ENCODE peak calls at places on chromosomes 11 and 22, in eight cellular contexts. Z, G, S, J, H, W, X and M are unnamed samples.

GRCh38 chr11:18347471-18348125 is 25.2 kb downstream of the GTF2H1 start:
- DNase-seq in Z (no peak), G (no peak), S (no peak), J (no peak), H (no peak), W (no peak), X (no peak), M (peak)

GRCh38 chr22:50250555-50251471 is at the start of gene HDAC10:
- DNase-seq in Z (peak), G (peak), S (peak), J (no peak), H (peak), W (peak), X (peak), M (no peak)

GRCh38 chr11:73445980-73446379 is 69.8 kb downstream of the RELT start:
- DNase-seq in Z (no peak), G (no peak), S (no peak), J (no peak), H (no peak), W (no peak), X (no peak), M (no peak)

GRCh38 chr11:78840623-78841022 is 266.0 kb upstream of the NARS2 start:
- DNase-seq in Z (no peak), G (no peak), S (no peak), J (no peak), H (no peak), W (no peak), X (no peak), M (no peak)

GRCh38 chr22:26590525-26590858 is 560 bp upstream of the TPST2 start:
- DNase-seq in Z (no peak), G (no peak), S (no peak), J (no peak), H (no peak), W (no peak), X (no peak), M (no peak)

GRCh38 chr11:77126861-77127673 is 979 bp upstream of the MYO7A start:
- DNase-seq in Z (peak), G (peak), S (peak), J (no peak), H (peak), W (peak), X (peak), M (no peak)

GRCh38 chr11:82976786-82977185 is 75.2 kb downstream of the DDIAS start:
- DNase-seq in Z (no peak), G (no peak), S (no peak), J (no peak), H (no peak), W (no peak), X (no peak), M (no peak)

GRCh38 chr11:108037636-108038035 is 28.9 kb downstream of the CUL5 start:
- DNase-seq in Z (no peak), G (no peak), S (no peak), J (no peak), H (no peak), W (no peak), X (no peak), M (no peak)

GRCh38 chr11:116742104-116742503 is 30.7 kb downstream of the BUD13 start:
- DNase-seq in Z (no peak), G (no peak), S (no peak), J (no peak), H (no peak), W (peak), X (no peak), M (no peak)

GRCh38 chr11:4713241-4713640 is 8.7 kb downstream of the MMP26 start:
- DNase-seq in Z (no peak), G (no peak), S (no peak), J (no peak), H (no peak), W (no peak), X (no peak), M (no peak)

GRCh38 chr11:106961518-106961917 is 56.8 kb downstream of the GUCY1A2 start:
- DNase-seq in Z (no peak), G (no peak), S (no peak), J (no peak), H (no peak), W (no peak), X (no peak), M (peak)

GRCh38 chr11:95877288-95877687 is 46.6 kb downstream of the MTMR2 start:
- DNase-seq in Z (no peak), G (no peak), S (no peak), J (peak), H (no peak), W (no peak), X (no peak), M (peak)

GRCh38 chr22:25061605-25062377 is 109.3 kb downstream of the KIAA1671 start:
- DNase-seq in Z (no peak), G (no peak), S (no peak), J (no peak), H (no peak), W (no peak), X (no peak), M (no peak)

GRCh38 chr22:25059438-25059837 is 106.9 kb downstream of the KIAA1671 start:
- DNase-seq in Z (no peak), G (no peak), S (no peak), J (no peak), H (no peak), W (no peak), X (no peak), M (no peak)

GRCh38 chr22:25061134-25061533 is 108.6 kb downstream of the KIAA1671 start:
- DNase-seq in Z (no peak), G (no peak), S (no peak), J (no peak), H (no peak), W (no peak), X (no peak), M (no peak)

GRCh38 chr22:25062378-25063095 is 110.0 kb downstream of the KIAA1671 start:
- DNase-seq in Z (no peak), G (no peak), S (no peak), J (no peak), H (no peak), W (no peak), X (no peak), M (no peak)

DNA sequence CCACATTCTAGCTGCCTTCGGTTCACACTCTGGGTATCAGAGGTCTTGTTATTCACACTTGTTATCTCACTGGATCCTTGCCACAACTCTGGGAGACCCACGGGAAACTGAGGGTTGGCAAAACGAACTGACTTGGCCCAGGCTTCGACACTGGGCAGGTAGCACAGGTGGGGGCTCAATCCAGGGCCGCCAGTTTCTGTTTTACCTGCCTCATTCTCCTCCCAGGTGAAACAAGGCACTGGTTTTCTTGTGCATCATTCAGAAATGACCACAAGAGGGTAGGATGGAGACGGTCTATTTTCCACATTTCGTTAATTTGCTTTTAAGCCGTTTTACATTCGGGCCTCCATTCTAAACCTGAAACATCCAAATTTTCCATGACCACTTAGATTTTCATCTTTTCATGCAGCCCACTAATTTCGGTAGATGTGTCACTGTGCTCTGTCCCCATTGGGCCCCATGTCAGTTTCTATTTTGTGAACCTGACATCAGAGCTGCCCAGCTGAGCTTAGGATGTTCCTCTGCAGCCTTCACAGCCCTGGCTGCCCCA is 108.1 kb downstream of the KIAA1671 start:
- DNase-seq in Z (no peak), G (no peak), S (no peak), J (no peak), H (no peak), W (no peak), X (no peak), M (no peak)
- TF ChIP-seq CTCF in Z (no peak), G (peak), S (peak), J (no peak), H (peak), W (peak), X (no peak), M (no peak)

GRCh38 chr11:123429336-123429735 is 733 bp upstream of the GRAMD1B start:
- DNase-seq in Z (no peak), G (no peak), S (no peak), J (no peak), H (no peak), W (no peak), X (no peak), M (peak)
- H3K4me3 ChIP-seq in Z (no peak), G (no peak), S (no peak), J (no peak), H (peak), W (peak), X (no peak), M (peak)

DNA sequence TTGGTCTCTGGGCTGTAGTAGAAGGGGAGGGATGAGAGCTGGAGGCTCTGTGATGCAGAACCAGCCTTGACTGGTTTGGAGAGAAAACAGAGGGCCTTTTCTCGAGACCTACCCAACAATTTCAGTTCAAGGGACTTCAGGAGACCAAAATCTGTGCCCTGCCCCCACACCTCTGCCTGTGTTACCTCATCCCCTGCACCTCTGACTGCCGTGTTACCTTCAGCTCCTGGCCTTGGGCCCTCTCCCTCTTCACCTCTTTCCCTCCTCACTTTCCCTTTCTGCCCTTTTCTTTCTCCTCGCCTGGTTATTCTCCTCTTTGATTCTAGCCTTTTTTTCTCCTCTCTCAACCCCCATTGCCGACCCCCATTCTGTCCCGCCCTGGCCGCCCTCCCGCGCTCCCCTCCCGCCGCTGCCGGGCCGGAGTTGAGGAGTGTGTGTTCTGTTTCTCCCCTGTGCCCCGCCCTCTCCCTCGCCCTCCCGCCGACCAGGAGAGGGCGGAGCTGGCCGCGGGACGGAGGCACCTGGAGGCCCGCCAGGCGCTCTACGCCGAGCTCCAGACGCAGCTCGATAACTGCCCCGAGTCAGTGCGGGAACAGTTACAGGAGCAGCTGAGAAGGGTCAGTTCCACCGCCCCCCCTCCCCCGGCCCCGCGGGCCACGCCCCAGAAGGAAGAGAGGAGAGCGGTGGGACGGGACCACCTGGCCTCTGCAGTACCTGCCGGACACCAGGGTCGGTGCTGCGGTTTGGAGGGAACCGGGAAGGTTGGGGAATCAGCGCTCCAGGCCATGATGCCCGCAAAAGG is 27.2 kb downstream of the PHLDB1 start:
- DNase-seq in Z (peak), G (peak), S (peak), J (no peak), H (peak), W (peak), X (peak), M (no peak)
- TF ChIP-seq CTCF in Z (peak), G (no peak), S (peak), J (no peak), H (peak), W (peak), X (no peak), M (no peak)

GRCh38 chr11:64253043-64253442 is 1.7 kb downstream of the PLCB3 start:
- DNase-seq in Z (no peak), G (no peak), S (no peak), J (no peak), H (no peak), W (no peak), X (no peak), M (no peak)
- H3K4me3 ChIP-seq in Z (no peak), G (no peak), S (peak), J (peak), H (peak), W (peak), X (no peak), M (peak)

DNA sequence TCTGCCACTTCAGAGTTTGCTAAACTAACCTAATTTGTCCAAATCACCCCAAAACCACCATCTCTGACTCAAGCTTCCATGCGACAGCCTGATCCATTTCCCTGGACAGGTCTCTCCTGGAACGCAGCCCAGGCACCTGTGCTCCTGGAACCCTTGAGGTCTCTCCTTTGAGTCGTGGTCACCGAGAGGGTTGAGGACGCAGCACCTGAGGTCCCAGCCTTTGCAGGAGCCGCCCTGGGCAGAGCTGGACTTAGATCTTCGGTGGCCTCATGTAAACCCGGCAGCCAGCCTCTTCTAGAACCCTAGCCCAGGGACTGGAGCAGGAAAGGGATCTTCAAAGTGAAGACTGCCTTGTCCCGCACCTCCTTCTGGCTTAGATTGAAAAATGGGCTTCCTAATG is 37.6 kb downstream of the ASRGL1 start:
- DNase-seq in Z (no peak), G (no peak), S (no peak), J (no peak), H (no peak), W (no peak), X (no peak), M (no peak)
- TF ChIP-seq CTCF in Z (no peak), G (no peak), S (no peak), J (no peak), H (no peak), W (no peak), X (no peak), M (no peak)

DNA sequence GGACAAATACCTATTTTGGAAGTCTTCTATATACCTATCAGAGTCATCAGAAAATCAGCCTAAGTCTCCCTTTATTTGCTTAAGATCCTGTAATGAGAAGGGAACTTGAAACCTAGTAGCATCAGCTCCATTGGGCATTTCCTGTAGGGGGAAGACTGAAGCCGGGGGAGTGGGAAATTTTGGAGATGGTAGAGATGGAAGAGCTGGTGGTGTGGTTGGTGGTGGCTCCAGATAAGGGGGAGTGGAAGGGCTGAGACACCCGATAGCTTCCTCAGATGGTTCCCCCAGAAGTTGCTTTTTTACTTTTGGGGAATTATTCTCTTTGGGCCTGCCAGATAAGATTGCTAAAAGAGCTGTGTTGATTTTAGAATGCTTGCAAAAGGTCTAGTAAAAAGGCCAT is 16.4 kb upstream of the EI24 start:
- DNase-seq in Z (no peak), G (no peak), S (no peak), J (no peak), H (no peak), W (no peak), X (no peak), M (no peak)
- H3K4me3 ChIP-seq in Z (no peak), G (no peak), S (no peak), J (no peak), H (no peak), W (no peak), X (no peak), M (no peak)

GRCh38 chr11:71994786-71995185 is 3.9 kb upstream of the IL18BP start:
- DNase-seq in Z (no peak), G (no peak), S (no peak), J (no peak), H (no peak), W (no peak), X (no peak), M (no peak)
- TF ChIP-seq CTCF in Z (no peak), G (no peak), S (no peak), J (no peak), H (no peak), W (peak), X (no peak), M (no peak)

DNA sequence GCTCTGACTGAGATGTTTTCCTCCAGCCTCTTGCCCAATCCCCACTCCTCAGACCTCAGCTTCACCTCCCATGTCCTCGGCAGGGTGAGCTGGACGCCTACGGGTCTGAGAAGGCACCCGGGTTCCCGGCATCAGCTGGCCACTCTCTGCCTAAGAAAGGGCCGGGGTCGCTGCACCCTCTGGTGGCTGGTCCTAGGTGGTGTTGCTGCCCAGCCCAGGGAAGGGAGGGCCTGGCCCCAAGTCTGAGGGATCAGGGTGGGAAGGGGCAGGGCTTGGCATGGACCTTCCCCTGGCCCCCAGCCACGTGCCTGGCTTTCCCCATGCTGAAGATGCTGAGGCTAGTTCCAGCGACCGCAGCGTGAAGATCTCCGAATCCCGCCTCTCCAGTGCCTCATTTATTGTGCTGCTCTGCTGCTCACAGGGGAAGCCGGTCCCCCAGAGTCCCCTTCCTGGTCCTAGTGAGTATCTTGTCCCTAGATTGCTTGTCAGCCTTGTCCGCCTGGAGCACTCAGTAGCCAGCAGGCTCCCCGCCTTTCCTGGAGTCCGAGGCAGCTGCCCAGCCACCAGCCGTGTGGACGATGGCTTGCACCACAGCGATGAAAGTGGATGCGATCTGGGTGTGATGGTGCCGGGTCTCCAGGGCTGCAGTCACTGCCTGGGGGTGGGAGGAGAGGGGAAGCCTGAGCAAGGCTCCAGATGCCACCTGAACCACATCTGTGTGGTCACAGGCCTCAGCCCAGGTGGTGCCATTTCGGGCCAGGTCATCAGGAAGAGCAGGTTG is 2.9 kb upstream of the GGT5 start:
- DNase-seq in Z (peak), G (peak), S (peak), J (peak), H (peak), W (peak), X (peak), M (peak)
- H3K4me3 ChIP-seq in Z (no peak), G (no peak), S (peak), J (no peak), H (no peak), W (no peak), X (no peak), M (no peak)

GRCh38 chr11:130006929-130007328 is 4.3 kb upstream of the PRDM10 start:
- DNase-seq in Z (no peak), G (no peak), S (no peak), J (no peak), H (no peak), W (no peak), X (no peak), M (no peak)
- TF ChIP-seq CTCF in Z (no peak), G (no peak), S (no peak), J (no peak), H (no peak), W (no peak), X (no peak), M (no peak)

GRCh38 chr11:8081591-8082021 is 595 bp downstream of the TUB start:
- DNase-seq in Z (no peak), G (no peak), S (no peak), J (no peak), H (no peak), W (no peak), X (no peak), M (no peak)
- H3K4me3 ChIP-seq in Z (no peak), G (peak), S (peak), J (peak), H (peak), W (peak), X (peak), M (peak)